ENCODE peak calls at places on chromosomes 2 and 18, in four cellular contexts. G is K562, X is H1, E is GM12878. O is an unnamed sample.
A peak's percentile ranks its signal among the peaks of the same experiment; 100 is the strongest.

GRCh38 chr2:27020337-27020948 is 12.3 kb upstream of the TMEM214 start:
- DNase-seq in G (peak; percentile 80), E (no peak), X (no peak), O (no peak)

GRCh38 chr2:145597011-145597410 is 1077.1 kb upstream of the ZEB2 start:
- DNase-seq in X (no peak), G (no peak), E (no peak), O (no peak)

GRCh38 chr18:60549338-60549960 is 176.9 kb upstream of the MC4R start:
- DNase-seq in G (peak; percentile 9), E (no peak), X (no peak), O (peak; percentile 66)

GRCh38 chr2:129806985-129807384 is 172.5 kb upstream of the RAB6C start:
- DNase-seq in G (no peak), E (no peak), X (no peak), O (no peak)

GRCh38 chr18:13147146-13147545 is 71.4 kb upstream of the LDLRAD4 start:
- DNase-seq in E (no peak), X (no peak), G (no peak), O (no peak)

GRCh38 chr2:149329068-149329467 is 1.3 kb upstream of the LYPD6 start:
- DNase-seq in X (peak; percentile 59), G (no peak), E (no peak), O (peak; percentile 16)

GRCh38 chr18:51185075-51185474 is 12.4 kb downstream of the MEX3C start:
- DNase-seq in G (no peak), X (no peak), E (no peak), O (no peak)

GRCh38 chr2:33426666-33427231 is 49.7 kb upstream of the RASGRP3 start:
- DNase-seq in G (no peak), E (no peak), X (no peak), O (no peak)

GRCh38 chr2:98759338-98759737 is 28.4 kb upstream of the MGAT4A start:
- DNase-seq in X (no peak), E (no peak), G (no peak), O (no peak)

GRCh38 chr2:102768253-102768652 is 6.4 kb downstream of the TMEM182 start:
- DNase-seq in G (no peak), E (no peak), X (no peak), O (no peak)

GRCh38 chr2:122570641-122571040 is 815.2 kb downstream of the TSN start:
- DNase-seq in E (no peak), G (no peak), X (no peak), O (no peak)

GRCh38 chr2:105401867-105402266 is 3.0 kb upstream of the FHL2 start:
- DNase-seq in G (no peak), X (no peak), E (no peak), O (no peak)

GRCh38 chr18:38847326-38847725 is 1281.7 kb upstream of the CELF4 start:
- DNase-seq in E (no peak), G (no peak), X (no peak), O (no peak)

GRCh38 chr2:85355521-85355920 is 952 bp downstream of the ELMOD3 start:
- DNase-seq in X (no peak), E (no peak), G (no peak), O (no peak)

GRCh38 chr2:194383404-194383803 is 1273.6 kb upstream of the SLC39A10 start:
- DNase-seq in X (no peak), G (no peak), E (no peak), O (peak; percentile 12)

GRCh38 chr18:44259610-44260009 is 421.1 kb upstream of the SETBP1 start:
- DNase-seq in G (no peak), X (no peak), E (no peak), O (no peak)

GRCh38 chr2:11677146-11678055 is 7.4 kb upstream of the NTSR2 start:
- DNase-seq in G (no peak), X (peak; percentile 69), E (no peak), O (no peak)

GRCh38 chr2:209663149-209663548 is 108.5 kb upstream of the UNC80 start:
- DNase-seq in X (no peak), G (no peak), E (no peak), O (no peak)

GRCh38 chr2:40199758-40200157 is 252.1 kb downstream of the SLC8A1 start:
- DNase-seq in X (no peak), E (no peak), G (no peak), O (no peak)

GRCh38 chr18:67144342-67144741 is 372.2 kb downstream of the DSEL start:
- DNase-seq in E (no peak), X (no peak), G (no peak), O (no peak)

GRCh38 chr18:42514522-42514921 is 559.5 kb downstream of the PIK3C3 start:
- DNase-seq in X (no peak), E (no peak), G (no peak), O (no peak)

GRCh38 chr2:102843759-102844443 is 82.1 kb downstream of the TMEM182 start:
- DNase-seq in G (no peak), E (no peak), X (no peak), O (no peak)

GRCh38 chr2:176088048-176088936 is 4.2 kb upstream of the HOXD13 start:
- DNase-seq in X (peak; percentile 80), G (peak; percentile 39), E (no peak), O (peak; percentile 22)

GRCh38 chr2:95015261-95015918 is 10.1 kb upstream of the MAL start:
- DNase-seq in G (no peak), E (no peak), X (no peak), O (no peak)

GRCh38 chr2:10668402-10669012 is 21.3 kb downstream of the NOL10 start:
- DNase-seq in X (no peak), E (peak; percentile 27), G (no peak), O (peak; percentile 57)

GRCh38 chr2:109437325-109438090 is 176.3 kb downstream of the SEPTIN10 start:
- DNase-seq in G (no peak), E (no peak), X (no peak), O (no peak)

GRCh38 chr2:229486673-229487072 is 215.6 kb upstream of the PID1 start:
- DNase-seq in G (no peak), X (no peak), E (no peak), O (no peak)

GRCh38 chr2:30759481-30759880 is 47.8 kb downstream of the CAPN13 start:
- DNase-seq in G (no peak), E (no peak), X (no peak), O (no peak)

GRCh38 chr18:4399929-4400328 is 55.2 kb downstream of the DLGAP1 start:
- DNase-seq in X (no peak), E (no peak), G (no peak), O (no peak)

GRCh38 chr18:80171190-80171872 is 62.3 kb downstream of the ADNP2 start:
- DNase-seq in X (peak; percentile 96), G (peak; percentile 78), E (no peak), O (no peak)

GRCh38 chr2:46913471-46914381 is 1.9 kb downstream of the MCFD2 start:
- DNase-seq in E (no peak), G (peak; percentile 56), X (no peak), O (peak; percentile 27)

GRCh38 chr18:79604913-79605235 is 74.7 kb upstream of the CTDP1 start:
- DNase-seq in X (no peak), E (no peak), G (no peak), O (no peak)

GRCh38 chr18:20971886-20972267 is 139.7 kb downstream of the ROCK1 start:
- DNase-seq in E (no peak), X (no peak), G (peak; percentile 23), O (peak; percentile 16)

GRCh38 chr2:160125828-160126227 is 63.4 kb upstream of the PLA2R1 start:
- DNase-seq in E (no peak), G (no peak), X (no peak), O (no peak)

GRCh38 chr18:57737661-57738060 is 65.5 kb downstream of the ATP8B1 start:
- DNase-seq in G (no peak), X (no peak), E (no peak), O (no peak)

GRCh38 chr2:190882831-190883582 is 2.4 kb downstream of the GLS start:
- DNase-seq in X (no peak), G (no peak), E (no peak), O (no peak)

GRCh38 chr18:5057348-5058012 is 139.6 kb downstream of the AKAIN1 start:
- DNase-seq in E (peak; percentile 32), G (peak; percentile 75), X (peak; percentile 82), O (peak; percentile 21)

GRCh38 chr2:230691005-230691647 is 21.5 kb upstream of the CAB39 start:
- DNase-seq in X (no peak), E (no peak), G (no peak), O (peak; percentile 71)

DNA sequence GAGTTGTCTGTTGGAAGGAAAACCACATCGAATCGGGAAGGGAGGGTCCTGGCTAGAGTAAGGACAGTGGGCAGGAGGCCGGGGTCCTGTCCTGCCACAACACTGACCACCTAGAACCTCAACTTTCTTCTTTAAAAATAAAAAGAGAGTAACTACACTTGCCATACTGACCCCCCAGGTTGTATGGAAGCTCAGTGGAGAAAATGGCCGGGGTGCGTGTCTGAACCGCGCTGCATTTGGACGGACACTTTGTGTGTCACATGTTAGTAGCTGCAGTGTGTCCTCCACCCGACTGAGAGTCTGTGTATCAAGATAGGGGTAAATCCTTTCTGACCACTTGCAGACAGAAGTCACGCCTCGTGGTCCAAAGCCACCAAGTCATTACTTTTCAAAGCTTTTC is 87.0 kb downstream of the GBX2 start:
- DNase-seq in E (no peak), G (no peak), X (no peak), O (no peak)
- TF ChIP-seq JUND in E (no peak), G (no peak), X (no peak), O (no peak)

GRCh38 chr2:62293490-62294212 is 97.7 kb downstream of the B3GNT2 start:
- DNase-seq in E (no peak), G (no peak), X (peak; percentile 70), O (no peak)
- H3K27ac ChIP-seq in E (peak overlapping the region; percentile 72), G (peak overlapping the region; percentile 10), X (no peak overlapping the region), O (peak overlapping the region; percentile 13)

DNA sequence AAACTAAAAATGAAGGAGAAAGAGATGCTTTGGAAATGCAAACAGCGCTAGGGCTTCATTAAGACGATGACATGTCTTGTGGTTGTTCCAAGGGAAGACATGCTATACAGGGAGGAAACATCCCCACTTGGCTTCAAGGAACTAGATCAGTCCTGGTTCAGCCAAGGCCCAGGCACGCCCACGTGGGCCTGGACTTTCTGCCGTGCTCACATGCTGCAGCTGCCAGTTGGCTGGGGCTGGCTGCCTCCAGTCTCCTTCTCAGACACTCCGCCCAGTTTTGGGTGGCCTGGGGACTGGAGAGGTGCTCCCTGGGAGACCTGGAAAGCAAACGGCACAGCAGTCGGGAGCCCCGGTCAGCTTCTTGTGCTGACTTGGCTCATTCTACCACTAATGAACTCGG is 109.6 kb downstream of the GLI2 start:
- DNase-seq in E (no peak), X (no peak), G (no peak), O (no peak)
- TF ChIP-seq EGR1 in E (no peak), X (no peak), G (no peak), O (no peak)

DNA sequence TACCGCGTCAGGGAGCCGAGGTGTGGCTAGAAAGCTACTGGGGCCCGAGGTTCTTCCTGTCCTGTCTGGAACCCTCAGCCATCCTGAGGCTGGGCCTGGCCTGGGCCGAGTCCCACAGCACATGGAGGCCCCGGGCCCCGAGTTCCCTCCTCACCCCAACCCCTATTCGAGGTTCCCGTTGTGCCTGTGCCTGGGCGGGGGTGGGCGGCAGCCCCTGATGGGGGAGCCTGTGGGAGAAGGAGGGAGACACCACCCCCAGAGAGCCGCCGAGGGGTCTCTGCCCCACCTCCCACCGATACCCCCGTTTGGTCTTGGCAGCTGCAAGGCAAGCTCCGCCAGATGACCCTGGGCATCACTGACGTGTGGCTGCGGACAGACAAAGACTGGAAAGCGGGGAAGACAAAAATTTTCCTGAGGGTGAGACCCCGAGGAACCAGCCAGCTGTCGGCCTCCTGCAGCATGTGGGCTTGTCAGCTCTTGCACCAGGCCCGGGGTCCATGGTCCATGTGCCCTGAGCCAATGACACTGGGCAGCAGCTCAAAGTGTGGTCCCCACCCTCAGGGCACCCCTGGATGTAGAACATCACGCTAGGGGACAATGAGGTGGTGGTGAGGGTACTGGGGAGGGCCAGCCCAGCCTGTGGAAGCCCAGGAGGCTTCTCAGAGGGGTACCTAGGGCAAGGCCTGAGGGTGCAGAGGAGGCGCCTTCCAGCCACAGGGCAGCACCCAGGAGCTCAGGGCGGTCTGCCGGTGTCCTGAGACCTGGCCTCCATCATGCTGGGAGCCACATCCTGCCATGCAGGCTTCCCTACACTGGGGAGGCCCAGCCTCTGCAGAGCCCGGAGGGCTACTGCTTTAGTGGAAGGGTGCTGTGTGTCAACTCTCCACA is 52.5 kb upstream of the GPR17 start:
- DNase-seq in G (no peak), E (no peak), X (no peak), O (no peak)
- TF ChIP-seq JUND in G (no peak), E (no peak), X (no peak), O (no peak)